ENCODE peak calls at places on chromosome 1, in five cellular contexts. One of them, this sample, is unnamed.

GRCh38 chr1:235468009-235468408 is 36.2 kb downstream of the B3GALNT2 start:
- DNase-seq in GM12878: no peak
- DNase-seq in A549: no peak
- DNase-seq in K562: no peak
- DNase-seq in SK-N-SH: no peak
- DNase-seq in this sample: peak; percentile 36

GRCh38 chr1:41766546-41766945 is 152.2 kb downstream of the HIVEP3 start:
- DNase-seq in GM12878: no peak
- DNase-seq in A549: no peak
- DNase-seq in K562: no peak
- DNase-seq in SK-N-SH: no peak
- DNase-seq in this sample: no peak

GRCh38 chr1:154344977-154345837 is 19.9 kb downstream of the ATP8B2 start:
- DNase-seq in GM12878: no peak
- DNase-seq in A549: peak; percentile 76
- DNase-seq in K562: peak; percentile 66
- DNase-seq in SK-N-SH: peak; percentile 60
- DNase-seq in this sample: peak; percentile 35

GRCh38 chr1:100606438-100606837 is 68.5 kb downstream of the GPR88 start:
- DNase-seq in GM12878: no peak
- DNase-seq in A549: peak; percentile 54
- DNase-seq in K562: no peak
- DNase-seq in SK-N-SH: peak; percentile 17
- DNase-seq in this sample: peak; percentile 74

GRCh38 chr1:7222616-7223015 is 437.4 kb downstream of the CAMTA1 start:
- DNase-seq in GM12878: no peak
- DNase-seq in A549: no peak
- DNase-seq in K562: no peak
- DNase-seq in SK-N-SH: no peak
- DNase-seq in this sample: no peak

GRCh38 chr1:200258447-200259375 is 151.1 kb downstream of the ZNF281 start:
- DNase-seq in GM12878: no peak
- DNase-seq in A549: peak; percentile 66
- DNase-seq in K562: peak; percentile 49
- DNase-seq in SK-N-SH: peak; percentile 37
- DNase-seq in this sample: peak; percentile 21

GRCh38 chr1:168386492-168386891 is 105.8 kb downstream of the TBX19 start:
- DNase-seq in GM12878: no peak
- DNase-seq in A549: no peak
- DNase-seq in K562: peak; percentile 52
- DNase-seq in SK-N-SH: no peak
- DNase-seq in this sample: no peak

GRCh38 chr1:36754366-36754765 is 271.7 kb upstream of the CSF3R start:
- DNase-seq in GM12878: no peak
- DNase-seq in A549: no peak
- DNase-seq in K562: no peak
- DNase-seq in SK-N-SH: no peak
- DNase-seq in this sample: no peak

GRCh38 chr1:117401761-117402160 is 34.5 kb downstream of the MAN1A2 start:
- DNase-seq in GM12878: no peak
- DNase-seq in A549: no peak
- DNase-seq in K562: no peak
- DNase-seq in SK-N-SH: no peak
- DNase-seq in this sample: no peak

GRCh38 chr1:107871259-107871658 is 93.7 kb downstream of the VAV3 start:
- DNase-seq in GM12878: no peak
- DNase-seq in A549: no peak
- DNase-seq in K562: no peak
- DNase-seq in SK-N-SH: no peak
- DNase-seq in this sample: no peak

GRCh38 chr1:85611856-85612255 is 31.3 kb downstream of the CCN1 start:
- DNase-seq in GM12878: no peak
- DNase-seq in A549: peak; percentile 72
- DNase-seq in K562: no peak
- DNase-seq in SK-N-SH: no peak
- DNase-seq in this sample: peak; percentile 100

GRCh38 chr1:94490556-94490955 is 51.0 kb downstream of the F3 start:
- DNase-seq in GM12878: no peak
- DNase-seq in A549: no peak
- DNase-seq in K562: no peak
- DNase-seq in SK-N-SH: no peak
- DNase-seq in this sample: no peak

GRCh38 chr1:150272379-150272840 is at the start of gene C1orf54:
- DNase-seq in GM12878: no peak
- DNase-seq in A549: no peak
- DNase-seq in K562: no peak
- DNase-seq in SK-N-SH: no peak
- DNase-seq in this sample: peak; percentile 72

GRCh38 chr1:59409525-59409924 is 112.6 kb downstream of the FGGY start:
- DNase-seq in GM12878: no peak
- DNase-seq in A549: no peak
- DNase-seq in K562: no peak
- DNase-seq in SK-N-SH: no peak
- DNase-seq in this sample: no peak

GRCh38 chr1:4411862-4412261 is 242.5 kb upstream of the AJAP1 start:
- DNase-seq in GM12878: no peak
- DNase-seq in A549: no peak
- DNase-seq in K562: no peak
- DNase-seq in SK-N-SH: no peak
- DNase-seq in this sample: no peak

GRCh38 chr1:6016191-6016865 is 24.1 kb upstream of the NPHP4 start:
- DNase-seq in GM12878: no peak
- DNase-seq in A549: no peak
- DNase-seq in K562: no peak
- DNase-seq in SK-N-SH: no peak
- DNase-seq in this sample: peak; percentile 71

GRCh38 chr1:171566467-171566866 is 55.6 kb upstream of the MYOCOS start:
- DNase-seq in GM12878: no peak
- DNase-seq in A549: peak; percentile 16
- DNase-seq in K562: peak; percentile 29
- DNase-seq in SK-N-SH: no peak
- DNase-seq in this sample: no peak

GRCh38 chr1:60598055-60598910 is 484.1 kb upstream of the NFIA start:
- DNase-seq in GM12878: no peak
- DNase-seq in A549: no peak
- DNase-seq in K562: no peak
- DNase-seq in SK-N-SH: no peak
- DNase-seq in this sample: no peak
- TF ChIP-seq RCOR1 in GM12878: no peak
- TF ChIP-seq RCOR1 in A549: no peak
- TF ChIP-seq RCOR1 in K562: no peak
- TF ChIP-seq RCOR1 in SK-N-SH: no peak
- TF ChIP-seq RCOR1 in this sample: no peak

DNA sequence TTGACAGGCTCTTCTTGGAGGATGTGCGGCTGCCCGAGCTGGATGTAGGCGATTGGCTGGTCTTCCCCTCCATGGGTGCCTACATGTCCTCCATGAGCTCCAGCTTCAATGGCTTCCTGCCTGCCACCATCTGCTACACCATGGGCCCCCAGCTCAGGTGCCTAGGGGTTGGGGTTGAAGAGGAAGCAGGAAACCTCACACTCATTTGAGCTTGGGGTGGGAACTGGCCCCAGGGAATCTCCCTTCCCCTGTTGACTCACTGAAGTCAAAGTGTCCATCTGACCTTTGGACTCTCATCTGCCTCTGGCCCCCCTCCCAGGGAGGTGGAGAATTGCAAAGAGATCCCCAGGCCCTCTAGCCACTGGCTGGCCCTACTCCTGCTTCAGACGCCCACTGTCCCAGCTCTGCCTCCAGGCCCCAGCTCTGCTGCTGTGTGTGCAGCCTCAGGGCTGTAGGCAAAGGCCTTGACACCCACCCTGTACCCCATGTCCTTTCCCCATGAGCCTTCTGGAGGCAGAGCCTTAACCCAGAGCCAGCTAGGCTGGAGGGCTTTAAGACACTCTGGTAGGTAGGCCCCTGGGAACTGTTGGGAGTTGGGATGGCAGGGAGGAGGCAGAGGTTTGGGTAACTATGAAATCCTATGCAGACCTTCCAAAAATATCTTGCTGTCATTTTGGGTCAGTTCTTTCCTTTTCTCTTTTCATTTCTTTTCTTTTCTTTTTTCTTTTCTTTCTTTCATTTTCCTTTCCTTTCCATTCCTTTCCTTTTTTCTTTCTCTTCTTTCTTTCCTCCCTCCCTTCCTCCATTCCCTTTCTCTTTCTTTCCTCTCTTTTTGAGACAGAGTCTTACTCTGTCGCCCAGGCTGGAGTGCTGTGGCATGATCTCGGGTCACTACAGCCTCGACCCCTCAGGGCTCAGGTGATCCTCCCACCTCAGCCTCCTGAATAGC is 66.9 kb upstream of the TINAGL1 start:
- DNase-seq in GM12878: peak; percentile 74
- DNase-seq in A549: peak; percentile 16
- DNase-seq in K562: no peak
- DNase-seq in SK-N-SH: no peak
- DNase-seq in this sample: no peak
- TF ChIP-seq RCOR1 in GM12878: no peak
- TF ChIP-seq RCOR1 in A549: no peak
- TF ChIP-seq RCOR1 in K562: no peak
- TF ChIP-seq RCOR1 in SK-N-SH: no peak
- TF ChIP-seq RCOR1 in this sample: no peak

GRCh38 chr1:109164538-109164937 is 49.2 kb upstream of the SARS1 start:
- DNase-seq in GM12878: no peak
- DNase-seq in A549: no peak
- DNase-seq in K562: no peak
- DNase-seq in SK-N-SH: no peak
- DNase-seq in this sample: no peak

GRCh38 chr1:109162626-109163025 is 48.7 kb downstream of the ELAPOR1 start:
- DNase-seq in GM12878: peak; percentile 8
- DNase-seq in A549: no peak
- DNase-seq in K562: no peak
- DNase-seq in SK-N-SH: no peak
- DNase-seq in this sample: no peak

GRCh38 chr1:109170051-109170775 is 43.5 kb upstream of the SARS1 start:
- DNase-seq in GM12878: no peak
- DNase-seq in A549: no peak
- DNase-seq in K562: no peak
- DNase-seq in SK-N-SH: no peak
- DNase-seq in this sample: peak; percentile 19

GRCh38 chr1:109163549-109163948 is 49.6 kb downstream of the ELAPOR1 start:
- DNase-seq in GM12878: peak; percentile 9
- DNase-seq in A549: no peak
- DNase-seq in K562: no peak
- DNase-seq in SK-N-SH: no peak
- DNase-seq in this sample: no peak

GRCh38 chr1:109167114-109167513 is 46.6 kb upstream of the SARS1 start:
- DNase-seq in GM12878: peak; percentile 74
- DNase-seq in A549: no peak
- DNase-seq in K562: no peak
- DNase-seq in SK-N-SH: no peak
- DNase-seq in this sample: no peak
- TF ChIP-seq RCOR1 in GM12878: no peak
- TF ChIP-seq RCOR1 in A549: no peak
- TF ChIP-seq RCOR1 in K562: no peak
- TF ChIP-seq RCOR1 in SK-N-SH: no peak
- TF ChIP-seq RCOR1 in this sample: no peak

GRCh38 chr1:50611675-50612074 is 188.4 kb upstream of the DMRTA2 start:
- DNase-seq in GM12878: no peak
- DNase-seq in A549: no peak
- DNase-seq in K562: no peak
- DNase-seq in SK-N-SH: no peak
- DNase-seq in this sample: no peak
- TF ChIP-seq RCOR1 in GM12878: no peak
- TF ChIP-seq RCOR1 in A549: no peak
- TF ChIP-seq RCOR1 in K562: no peak
- TF ChIP-seq RCOR1 in SK-N-SH: no peak
- TF ChIP-seq RCOR1 in this sample: no peak

DNA sequence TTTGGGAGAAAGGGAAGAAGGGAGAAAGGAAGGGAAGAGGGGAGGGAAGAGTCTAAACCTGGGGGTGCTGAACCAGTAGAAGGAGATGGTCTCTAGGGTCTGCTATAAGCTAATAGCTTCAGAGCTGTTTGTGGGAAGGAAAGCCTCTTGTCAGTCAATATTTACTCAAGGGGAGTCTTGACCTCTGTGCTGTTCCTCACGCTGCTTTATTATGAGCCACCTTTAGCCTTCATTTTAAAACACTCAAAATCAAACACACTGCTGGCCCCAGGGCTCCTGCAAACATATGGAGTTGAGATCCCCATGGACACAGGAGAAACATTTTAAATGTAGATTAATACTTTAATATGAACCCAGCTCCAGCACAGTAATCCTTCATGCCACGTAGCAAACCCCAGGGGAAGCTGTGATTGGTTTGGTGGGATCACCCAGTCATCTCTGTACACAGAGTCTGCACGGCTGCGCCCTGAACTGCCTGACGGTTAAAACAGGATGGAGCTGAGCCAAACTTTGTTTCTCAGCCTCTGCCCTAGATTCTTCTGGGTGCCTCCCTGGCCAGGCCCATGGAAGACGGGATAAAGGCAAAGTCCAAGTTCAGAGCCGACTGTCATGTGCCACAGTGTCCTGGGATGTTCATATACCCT is 40.2 kb upstream of the VWA5B1 start:
- DNase-seq in GM12878: peak; percentile 20
- DNase-seq in A549: peak; percentile 83
- DNase-seq in K562: no peak
- DNase-seq in SK-N-SH: no peak
- DNase-seq in this sample: peak; percentile 22
- TF ChIP-seq RCOR1 in GM12878: no peak
- TF ChIP-seq RCOR1 in A549: no peak
- TF ChIP-seq RCOR1 in K562: no peak
- TF ChIP-seq RCOR1 in SK-N-SH: no peak
- TF ChIP-seq RCOR1 in this sample: no peak

GRCh38 chr1:241612533-241613505 is 27.4 kb downstream of the CHML start:
- DNase-seq in GM12878: no peak
- DNase-seq in A549: peak; percentile 78
- DNase-seq in K562: no peak
- DNase-seq in SK-N-SH: no peak
- DNase-seq in this sample: peak; percentile 97

GRCh38 chr1:241614572-241614971 is 25.6 kb downstream of the CHML start:
- DNase-seq in GM12878: no peak
- DNase-seq in A549: no peak
- DNase-seq in K562: no peak
- DNase-seq in SK-N-SH: no peak
- DNase-seq in this sample: no peak

GRCh38 chr1:241611063-241611462 is 29.1 kb downstream of the CHML start:
- DNase-seq in GM12878: no peak
- DNase-seq in A549: peak; percentile 90
- DNase-seq in K562: peak; percentile 65
- DNase-seq in SK-N-SH: peak; percentile 29
- DNase-seq in this sample: peak; percentile 79

GRCh38 chr1:241615043-241615974 is 24.9 kb downstream of the CHML start:
- DNase-seq in GM12878: no peak
- DNase-seq in A549: peak; percentile 90
- DNase-seq in K562: no peak
- DNase-seq in SK-N-SH: no peak
- DNase-seq in this sample: no peak

DNA sequence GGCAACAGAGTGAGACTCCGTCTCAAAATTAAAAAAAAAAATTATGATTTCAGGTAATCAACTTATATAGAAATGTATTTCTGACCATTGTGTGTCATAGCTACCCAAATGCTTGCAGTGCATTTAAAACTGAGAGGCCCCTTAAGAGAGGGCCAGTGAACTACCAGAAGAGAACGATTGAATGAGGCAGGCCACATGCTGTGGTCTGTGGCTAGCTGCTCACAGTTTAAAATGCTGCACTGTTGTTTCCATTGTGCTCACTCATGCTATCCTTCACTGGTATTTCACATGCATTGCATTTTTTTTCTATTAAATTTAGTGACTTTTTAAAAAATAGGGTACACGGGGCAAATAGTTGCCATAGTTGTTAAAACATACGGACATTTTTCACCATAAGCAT is 26.0 kb downstream of the CHML start:
- DNase-seq in GM12878: no peak
- DNase-seq in A549: no peak
- DNase-seq in K562: no peak
- DNase-seq in SK-N-SH: no peak
- DNase-seq in this sample: no peak
- TF ChIP-seq RCOR1 in GM12878: no peak
- TF ChIP-seq RCOR1 in A549: no peak
- TF ChIP-seq RCOR1 in K562: no peak
- TF ChIP-seq RCOR1 in SK-N-SH: no peak
- TF ChIP-seq RCOR1 in this sample: no peak